ENCODE peak calls at places on chromosomes 11 and 22, in ten cellular contexts. C, Q, E, G, B, T, F, R, K and O are unnamed samples.

GRCh38 chr22:33677536-33677935 is 242.7 kb downstream of the LARGE1 start:
- ATAC-seq in C (no peak), Q (no peak), E (no peak), G (no peak), B (no peak), T (no peak), F (no peak), R (no peak), K (peak), O (no peak)

GRCh38 chr11:35327829-35328228 is 91.5 kb downstream of the SLC1A2 start:
- ATAC-seq in C (no peak), Q (no peak), E (no peak), G (no peak), B (no peak), T (no peak), F (no peak), R (no peak), K (no peak), O (no peak)

GRCh38 chr11:75475767-75476650 is 43.0 kb upstream of the KLHL35 start:
- ATAC-seq in C (peak), Q (peak), E (peak), G (peak), B (peak), T (peak), F (peak), R (peak), K (peak), O (peak)

GRCh38 chr11:95144313-95145235 is 54.9 kb downstream of the ENDOD1 start:
- ATAC-seq in C (no peak), Q (no peak), E (no peak), G (no peak), B (no peak), T (no peak), F (no peak), R (no peak), K (no peak), O (no peak)

GRCh38 chr22:21959274-21960074 is 6.8 kb upstream of the PPM1F start:
- ATAC-seq in C (no peak), Q (no peak), E (no peak), G (no peak), B (no peak), T (no peak), F (no peak), R (no peak), K (no peak), O (peak)

GRCh38 chr22:20566420-20567260 is 59.2 kb downstream of the MED15 start:
- ATAC-seq in C (peak), Q (peak), E (peak), G (peak), B (peak), T (no peak), F (peak), R (peak), K (no peak), O (no peak)

GRCh38 chr11:120061761-120062560 is 76.0 kb downstream of the TRIM29 start:
- ATAC-seq in C (no peak), Q (no peak), E (no peak), G (no peak), B (no peak), T (no peak), F (peak), R (no peak), K (no peak), O (peak)

GRCh38 chr22:41348964-41349484 is 32.7 kb upstream of the TEF start:
- ATAC-seq in C (no peak), Q (no peak), E (no peak), G (no peak), B (no peak), T (no peak), F (no peak), R (no peak), K (no peak), O (no peak)

GRCh38 chr22:20808844-20809243 is 34.9 kb downstream of the SERPIND1 start:
- ATAC-seq in C (no peak), Q (no peak), E (no peak), G (no peak), B (no peak), T (no peak), F (no peak), R (no peak), K (no peak), O (no peak)

GRCh38 chr11:86440305-86440716 is 65.6 kb downstream of the CCDC81 start:
- ATAC-seq in C (no peak), Q (no peak), E (no peak), G (no peak), B (no peak), T (peak), F (peak), R (peak), K (peak), O (no peak)

GRCh38 chr11:106585061-106585460 is 433.2 kb downstream of the GUCY1A2 start:
- ATAC-seq in C (no peak), Q (no peak), E (no peak), G (no peak), B (no peak), T (no peak), F (peak), R (no peak), K (no peak), O (no peak)

GRCh38 chr11:81253226-81253625 is 1480.4 kb downstream of the FAM181B start:
- ATAC-seq in C (no peak), Q (no peak), E (no peak), G (no peak), B (no peak), T (no peak), F (no peak), R (no peak), K (peak), O (no peak)

GRCh38 chr22:46275455-46276129 is 7.8 kb downstream of the TTC38 start:
- ATAC-seq in C (no peak), Q (no peak), E (no peak), G (no peak), B (no peak), T (peak), F (no peak), R (no peak), K (no peak), O (no peak)

GRCh38 chr22:10741210-10741609 is 4786.8 kb upstream of the OR11H1 start:
- ATAC-seq in C (no peak), Q (no peak), E (no peak), G (no peak), B (no peak), T (peak), F (no peak), R (peak), K (no peak), O (peak)

GRCh38 chr11:121297872-121298271 is 5.3 kb downstream of the SC5D start:
- ATAC-seq in C (no peak), Q (no peak), E (no peak), G (no peak), B (no peak), T (no peak), F (no peak), R (no peak), K (no peak), O (no peak)

GRCh38 chr11:73055655-73056354 is 86.3 kb downstream of the FCHSD2 start:
- ATAC-seq in C (no peak), Q (no peak), E (no peak), G (no peak), B (no peak), T (no peak), F (no peak), R (no peak), K (no peak), O (no peak)

GRCh38 chr11:94328587-94329080 is 24.3 kb downstream of the IZUMO1R start:
- ATAC-seq in C (no peak), Q (no peak), E (no peak), G (no peak), B (no peak), T (peak), F (no peak), R (no peak), K (no peak), O (no peak)

GRCh38 chr11:23124996-23125395 is 264.7 kb upstream of the CCDC179 start:
- ATAC-seq in C (no peak), Q (no peak), E (no peak), G (no peak), B (no peak), T (no peak), F (no peak), R (no peak), K (no peak), O (no peak)

GRCh38 chr11:93766504-93766903 is 17.6 kb upstream of the MED17 start:
- ATAC-seq in C (no peak), Q (no peak), E (no peak), G (no peak), B (no peak), T (no peak), F (no peak), R (peak), K (no peak), O (no peak)

GRCh38 chr11:115929618-115930129 is 425.5 kb upstream of the CADM1 start:
- ATAC-seq in C (no peak), Q (no peak), E (no peak), G (no peak), B (no peak), T (no peak), F (no peak), R (no peak), K (no peak), O (no peak)

GRCh38 chr11:44782478-44782877 is 55.7 kb downstream of the TSPAN18 start:
- ATAC-seq in C (no peak), Q (no peak), E (no peak), G (no peak), B (no peak), T (no peak), F (no peak), R (no peak), K (no peak), O (no peak)

GRCh38 chr11:108009497-108010360 is 1.0 kb downstream of the CUL5 start:
- ATAC-seq in C (peak), Q (peak), E (no peak), G (no peak), B (no peak), T (peak), F (peak), R (peak), K (peak), O (peak)

GRCh38 chr22:41976070-41976901 is 7.0 kb downstream of the SEPTIN3 start:
- ATAC-seq in C (no peak), Q (peak), E (peak), G (peak), B (peak), T (peak), F (peak), R (peak), K (peak), O (peak)

GRCh38 chr11:45470151-45471001 is 184.2 kb upstream of the SYT13 start:
- ATAC-seq in C (no peak), Q (no peak), E (no peak), G (no peak), B (no peak), T (no peak), F (no peak), R (no peak), K (no peak), O (no peak)

GRCh38 chr11:122737951-122738693 is 82.6 kb downstream of the UBASH3B start:
- ATAC-seq in C (no peak), Q (no peak), E (no peak), G (no peak), B (no peak), T (no peak), F (peak), R (no peak), K (no peak), O (no peak)

GRCh38 chr22:30457964-30458363 is 13.9 kb downstream of the SEC14L3 start:
- ATAC-seq in C (no peak), Q (no peak), E (no peak), G (no peak), B (no peak), T (no peak), F (peak), R (no peak), K (no peak), O (no peak)

GRCh38 chr22:21074092-21074715 is 28.5 kb downstream of the LRRC74B start:
- ATAC-seq in C (peak), Q (no peak), E (no peak), G (peak), B (no peak), T (peak), F (peak), R (peak), K (peak), O (peak)

GRCh38 chr22:20430101-20430640 is 7.5 kb downstream of the SCARF2 start:
- ATAC-seq in C (no peak), Q (peak), E (no peak), G (no peak), B (peak), T (no peak), F (no peak), R (peak), K (no peak), O (no peak)

GRCh38 chr22:29917052-29917902 is 34.3 kb downstream of the MTMR3 start:
- ATAC-seq in C (no peak), Q (no peak), E (no peak), G (no peak), B (no peak), T (peak), F (no peak), R (peak), K (peak), O (no peak)

GRCh38 chr11:14642873-14643696 is 519 bp upstream of the PDE3B start:
- ATAC-seq in C (no peak), Q (no peak), E (no peak), G (no peak), B (peak), T (peak), F (no peak), R (no peak), K (no peak), O (no peak)

GRCh38 chr11:62547691-62548281 is 1.2 kb upstream of the AHNAK start:
- ATAC-seq in C (no peak), Q (no peak), E (no peak), G (no peak), B (no peak), T (no peak), F (no peak), R (no peak), K (peak), O (peak)

GRCh38 chr22:30038219-30038618 is 42.0 kb upstream of the HORMAD2 start:
- ATAC-seq in C (no peak), Q (no peak), E (no peak), G (no peak), B (no peak), T (no peak), F (peak), R (peak), K (peak), O (peak)

GRCh38 chr11:133711545-133711944 is 133.8 kb downstream of the SPATA19 start:
- ATAC-seq in C (no peak), Q (no peak), E (no peak), G (no peak), B (no peak), T (no peak), F (no peak), R (no peak), K (no peak), O (no peak)

GRCh38 chr22:25388866-25389540 is 169.6 kb downstream of the CRYBB2 start:
- ATAC-seq in C (no peak), Q (peak), E (no peak), G (no peak), B (peak), T (peak), F (no peak), R (peak), K (no peak), O (no peak)

GRCh38 chr11:94418123-94418770 is 17.0 kb upstream of the GPR83 start:
- ATAC-seq in C (peak), Q (no peak), E (no peak), G (no peak), B (no peak), T (peak), F (no peak), R (no peak), K (no peak), O (no peak)